ENCODE peak calls at places on chromosomes 11 and 22, in four cellular contexts. J, N, M and P are unnamed samples.

GRCh38 chr11:112881461-112881860 is 79.8 kb upstream of the NCAM1 start:
- DNase-seq in M (peak; percentile 71), J (peak; percentile 94), N (no peak), P (peak; percentile 88)

GRCh38 chr11:119166368-119167076 is 2.0 kb upstream of the NLRX1 start:
- DNase-seq in M (no peak), N (no peak), J (no peak), P (no peak)

GRCh38 chr11:33944693-33945424 is 53.0 kb upstream of the LMO2 start:
- DNase-seq in J (no peak), N (no peak), M (no peak), P (no peak)

GRCh38 chr11:118911113-118911879 is 14.4 kb downstream of the BCL9L start:
- DNase-seq in N (no peak), M (peak; percentile 44), J (no peak), P (peak; percentile 83)

GRCh38 chr22:35219012-35219411 is 38.3 kb upstream of the HMGXB4 start:
- DNase-seq in M (no peak), N (no peak), J (no peak), P (no peak)

GRCh38 chr22:39153220-39153860 is 860 bp upstream of the CBX7 start:
- DNase-seq in N (no peak), J (no peak), M (peak; percentile 19), P (peak; percentile 78)

GRCh38 chr11:96207459-96208449 is 135.2 kb downstream of the MAML2 start:
- DNase-seq in J (no peak), N (no peak), M (no peak), P (no peak)

GRCh38 chr11:73651661-73652045 is 5.3 kb downstream of the PLEKHB1 start:
- DNase-seq in J (no peak), N (no peak), M (no peak), P (no peak)

GRCh38 chr11:11592146-11592684 is 29.6 kb downstream of the GALNT18 start:
- DNase-seq in J (no peak), N (no peak), M (no peak), P (no peak)

DNA sequence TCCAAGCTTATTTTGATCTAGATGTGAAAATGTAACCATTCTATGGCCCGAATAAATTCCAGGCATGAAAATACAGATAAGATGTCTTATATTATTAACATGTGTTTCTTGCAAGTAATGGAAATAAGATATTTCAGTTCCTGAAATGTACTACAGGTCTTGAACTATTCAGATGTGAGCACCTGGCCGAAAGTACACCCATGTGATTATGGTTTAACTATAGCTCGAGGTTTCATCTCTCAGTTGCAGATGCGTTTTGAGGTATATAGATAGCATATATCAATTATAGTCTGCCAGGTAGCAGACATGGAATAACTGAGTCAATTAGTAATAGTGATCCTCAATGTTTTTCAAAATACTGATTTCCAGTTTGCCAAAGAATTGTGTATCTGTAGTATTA is 68.3 kb downstream of the DDIAS start:
- DNase-seq in M (no peak), J (no peak), N (no peak), P (no peak)
- H3K4me1 ChIP-seq in M (no peaks in the 10 kb centered on the region), J (no peaks in the 10 kb centered on the region), N (no peaks in the 10 kb centered on the region), P (no peaks in the 10 kb centered on the region)

DNA sequence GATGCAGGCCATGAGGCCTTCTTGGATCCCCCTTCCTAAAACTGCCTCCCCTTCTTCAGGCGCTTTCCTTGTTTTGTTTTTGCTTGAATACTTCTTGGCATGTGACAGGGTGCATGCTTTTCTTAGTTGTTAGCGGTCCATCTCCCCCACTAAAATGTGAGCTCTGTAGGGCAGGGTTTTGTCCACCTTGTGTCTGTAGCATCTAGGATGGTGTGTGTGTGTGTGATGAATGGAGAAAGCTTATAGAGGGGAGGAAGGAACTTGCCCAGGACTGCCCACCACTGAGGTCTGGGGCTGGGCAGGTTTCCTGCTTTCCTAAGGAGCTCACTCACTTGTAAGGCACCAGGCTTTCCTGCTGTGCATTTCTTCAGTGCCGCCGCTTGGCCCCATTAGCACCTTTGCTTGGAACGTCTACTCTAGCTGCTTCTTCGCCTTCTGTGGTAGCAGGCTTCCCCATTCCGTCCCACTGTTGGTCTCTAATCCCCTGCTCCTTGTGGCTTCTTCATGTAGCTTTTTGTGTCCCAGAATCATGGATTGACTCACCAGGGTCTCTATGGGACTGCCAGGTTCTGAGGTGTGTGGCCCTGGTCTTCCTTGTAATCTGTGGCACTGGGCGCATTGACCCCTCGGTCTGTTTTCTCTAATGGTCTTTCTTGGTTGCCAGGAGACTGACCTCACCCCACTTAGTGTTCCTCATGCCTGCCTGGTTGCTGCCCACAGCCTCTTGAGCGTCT is 3.3 kb downstream of the DGCR8 start:
- DNase-seq in J (no peak), M (no peak), N (no peak), P (peak; percentile 29)
- H3K4me1 ChIP-seq in J (peaks cover 46% of the 10 kb centered on the region), M (peaks cover 49% of the 10 kb centered on the region), N (peaks cover 13% of the 10 kb centered on the region), P (peaks cover 30% of the 10 kb centered on the region)

GRCh38 chr22:21589415-21589814 is 21.9 kb downstream of the UBE2L3 start:
- DNase-seq in J (no peak), M (no peak), N (no peak), P (no peak)
- H3K4me1 ChIP-seq in J (peaks cover 38% of the 10 kb centered on the region), M (peaks cover 54% of the 10 kb centered on the region), N (peaks cover 14% of the 10 kb centered on the region), P (peaks cover 11% of the 10 kb centered on the region)

GRCh38 chr11:68381716-68382115 is 69.3 kb downstream of the LRP5 start:
- DNase-seq in J (no peak), N (no peak), M (no peak), P (no peak)
- H3K4me1 ChIP-seq in J (peaks cover 63% of the 10 kb centered on the region), N (peaks cover 25% of the 10 kb centered on the region), M (peaks cover 59% of the 10 kb centered on the region), P (peaks cover 38% of the 10 kb centered on the region)

GRCh38 chr22:43009444-43009843 is 5.5 kb downstream of the PACSIN2 start:
- DNase-seq in M (no peak), J (no peak), N (no peak), P (no peak)
- H3K4me1 ChIP-seq in M (peaks cover 36% of the 10 kb centered on the region), J (peaks cover 83% of the 10 kb centered on the region), N (peaks cover 30% of the 10 kb centered on the region), P (peaks cover 23% of the 10 kb centered on the region)

GRCh38 chr11:66636411-66636810 is 2.1 kb upstream of the RBM4 start:
- DNase-seq in J (no peak), M (no peak), N (no peak), P (no peak)

GRCh38 chr11:66637557-66638176 is 836 bp upstream of the RBM4 start:
- DNase-seq in N (no peak), J (no peak), M (no peak), P (no peak)

GRCh38 chr11:66638177-66639065 is at the start of gene RBM4:
- DNase-seq in J (peak; percentile 100), N (peak; percentile 97), M (peak; percentile 96), P (peak; percentile 98)

GRCh38 chr11:66641834-66642233 is 3.3 kb downstream of the RBM4 start:
- DNase-seq in M (no peak), J (no peak), N (no peak), P (no peak)

DNA sequence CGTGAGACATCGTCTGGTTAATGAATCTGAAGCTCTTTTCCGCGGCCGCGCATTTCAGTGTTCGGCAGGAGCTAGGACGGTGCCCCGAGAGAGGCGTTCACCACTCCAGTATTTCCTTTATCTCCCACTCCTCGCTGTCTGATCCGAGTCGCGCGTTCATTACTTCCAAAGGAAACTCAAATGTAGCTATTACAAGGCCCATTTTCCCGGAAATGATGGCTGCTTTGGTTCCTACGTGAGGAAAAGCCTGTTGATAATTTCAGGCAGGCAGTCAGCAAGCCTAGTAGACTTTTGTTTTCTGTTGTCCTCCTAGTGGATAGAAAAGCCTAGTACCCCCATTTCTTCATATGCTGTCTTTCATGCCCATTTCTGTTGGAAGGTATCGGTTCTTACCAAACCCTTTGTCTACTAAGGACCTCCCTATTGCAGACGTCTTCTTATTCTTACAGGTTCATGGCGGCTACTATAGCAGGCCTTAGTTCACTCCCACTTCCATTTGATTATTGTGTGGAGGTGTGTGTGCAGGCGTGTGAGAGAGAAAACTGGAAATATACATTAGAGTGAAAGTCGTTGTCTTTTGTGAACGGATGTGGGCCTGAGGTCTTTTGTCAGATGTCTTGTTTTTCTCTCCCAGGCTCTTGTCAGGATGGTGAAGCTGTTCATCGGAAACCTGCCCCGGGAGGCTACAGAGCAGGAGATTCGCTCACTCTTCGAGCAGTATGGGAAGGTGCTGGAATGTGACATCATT is 737 bp downstream of the RBM4 start:
- DNase-seq in N (no peak), J (peak; percentile 70), M (no peak), P (no peak)
- H3K4me1 ChIP-seq in N (peaks cover 37% of the 10 kb centered on the region), J (peaks cover 58% of the 10 kb centered on the region), M (peaks cover 54% of the 10 kb centered on the region), P (peaks cover 29% of the 10 kb centered on the region)

DNA sequence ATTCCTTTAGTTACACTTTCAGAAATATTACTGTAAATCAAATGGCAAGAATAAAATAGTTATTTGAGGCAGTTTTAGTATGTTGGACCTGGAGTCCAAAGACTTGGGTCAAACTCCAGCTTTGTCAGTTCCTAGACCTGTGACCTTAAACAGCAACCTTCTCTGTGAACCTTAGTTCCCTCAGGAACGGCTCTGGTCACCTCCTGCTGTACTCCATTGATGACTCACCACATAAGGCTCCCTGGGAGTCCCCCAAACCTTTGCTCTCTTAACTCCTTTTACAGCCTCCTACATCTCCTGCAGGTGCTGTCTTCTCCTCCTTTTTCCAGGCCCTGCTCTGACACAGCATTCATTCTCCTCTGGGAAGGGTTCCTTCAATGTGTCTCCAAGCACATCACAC is 29.1 kb downstream of the LIMK2 start:
- DNase-seq in M (no peak), N (no peak), J (no peak), P (no peak)
- H3K4me1 ChIP-seq in M (peaks cover 28% of the 10 kb centered on the region), N (peaks cover 13% of the 10 kb centered on the region), J (peaks cover 14% of the 10 kb centered on the region), P (no peaks in the 10 kb centered on the region)

GRCh38 chr22:30312053-30312452 is 14.7 kb downstream of the TBC1D10A start:
- DNase-seq in M (no peak), J (peak; percentile 70), N (no peak), P (no peak)
- H3K4me1 ChIP-seq in M (peaks cover 27% of the 10 kb centered on the region), J (peaks cover 93% of the 10 kb centered on the region), N (peaks cover 32% of the 10 kb centered on the region), P (peaks cover 73% of the 10 kb centered on the region)

GRCh38 chr22:37749831-37750595 is 53.2 kb downstream of the TRIOBP start:
- DNase-seq in N (no peak), J (peak; percentile 88), M (no peak), P (no peak)

GRCh38 chr22:37748659-37749058 is 51.8 kb downstream of the TRIOBP start:
- DNase-seq in N (no peak), J (no peak), M (no peak), P (no peak)

GRCh38 chr22:37747715-37748100 is 50.9 kb downstream of the TRIOBP start:
- DNase-seq in J (no peak), N (no peak), M (no peak), P (no peak)

GRCh38 chr22:37750596-37751162 is 53.8 kb downstream of the TRIOBP start:
- DNase-seq in N (no peak), J (peak; percentile 75), M (no peak), P (peak; percentile 75)

DNA sequence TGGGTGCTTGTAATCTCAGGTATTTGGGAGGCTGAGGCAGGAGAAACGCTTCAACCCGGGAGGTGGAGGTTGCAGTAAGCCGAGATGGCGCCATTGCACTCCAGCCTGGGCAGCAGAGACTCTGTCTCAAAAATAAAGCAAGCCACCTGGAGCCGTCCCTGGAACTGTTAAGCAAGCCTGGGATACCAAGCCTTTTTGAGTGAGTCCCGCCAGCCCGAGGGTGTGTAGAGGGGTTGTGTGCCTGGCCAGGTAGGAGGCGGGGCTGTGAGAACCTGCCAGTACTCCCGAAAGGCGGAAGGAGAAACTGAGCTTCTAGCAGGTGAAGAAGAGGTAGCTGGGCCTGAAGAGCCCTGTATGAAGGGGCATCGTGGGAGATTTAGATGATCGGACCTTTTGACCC is 52.4 kb downstream of the TRIOBP start:
- DNase-seq in M (no peak), N (peak; percentile 79), J (no peak), P (no peak)
- H3K4me1 ChIP-seq in M (peaks cover 53% of the 10 kb centered on the region), N (peaks cover 49% of the 10 kb centered on the region), J (peaks cover 76% of the 10 kb centered on the region), P (peaks cover 34% of the 10 kb centered on the region)